ENCODE peak calls at places on chromosomes 11 and 22, in four cellular contexts. One of them, this sample, is unnamed.

GRCh38 chr11:9923280-9923679 is 259.4 kb downstream of the SWAP70 start:
- DNase-seq in adrenal gland: no peak
- DNase-seq in tibial nerve: no peak
- DNase-seq in spleen: no peak
- DNase-seq in this sample: no peak

GRCh38 chr11:17766590-17766989 is 32.0 kb downstream of the KCNC1 start:
- DNase-seq in adrenal gland: no peak
- DNase-seq in tibial nerve: no peak
- DNase-seq in spleen: peak; percentile 17
- DNase-seq in this sample: no peak

GRCh38 chr11:112581747-112582146 is 321.1 kb upstream of the PLET1 start:
- DNase-seq in adrenal gland: no peak
- DNase-seq in tibial nerve: no peak
- DNase-seq in spleen: no peak
- DNase-seq in this sample: no peak

GRCh38 chr11:88553204-88553603 is 215.7 kb upstream of the CTSC start:
- DNase-seq in adrenal gland: no peak
- DNase-seq in tibial nerve: no peak
- DNase-seq in spleen: no peak
- DNase-seq in this sample: no peak

GRCh38 chr22:30887861-30888260 is 80.7 kb downstream of the MORC2 start:
- DNase-seq in adrenal gland: no peak
- DNase-seq in tibial nerve: no peak
- DNase-seq in spleen: no peak
- DNase-seq in this sample: no peak

GRCh38 chr22:35558031-35558430 is 17.4 kb downstream of the RASD2 start:
- DNase-seq in adrenal gland: no peak
- DNase-seq in tibial nerve: no peak
- DNase-seq in spleen: no peak
- DNase-seq in this sample: no peak

GRCh38 chr11:123431619-123432018 is 1.6 kb downstream of the GRAMD1B start:
- DNase-seq in adrenal gland: no peak
- DNase-seq in tibial nerve: no peak
- DNase-seq in spleen: no peak
- DNase-seq in this sample: no peak

GRCh38 chr22:47067911-47068654 is 305.6 kb downstream of the TBC1D22A start:
- DNase-seq in adrenal gland: no peak
- DNase-seq in tibial nerve: no peak
- DNase-seq in spleen: peak; percentile 51
- DNase-seq in this sample: peak; percentile 17

GRCh38 chr11:8223513-8223899 is 40.2 kb downstream of the LMO1 start:
- DNase-seq in adrenal gland: no peak
- DNase-seq in tibial nerve: no peak
- DNase-seq in spleen: peak; percentile 58
- DNase-seq in this sample: no peak

GRCh38 chr11:31487848-31488247 is 21.6 kb downstream of the IMMP1L start:
- DNase-seq in adrenal gland: peak; percentile 35
- DNase-seq in tibial nerve: no peak
- DNase-seq in spleen: no peak
- DNase-seq in this sample: no peak

GRCh38 chr11:1130276-1131032 is 27.3 kb upstream of the MUC5AC start:
- DNase-seq in adrenal gland: no peak
- DNase-seq in tibial nerve: no peak
- DNase-seq in spleen: no peak
- DNase-seq in this sample: peak; percentile 25

GRCh38 chr22:34709641-34710040 is 356.3 kb upstream of the ISX start:
- DNase-seq in adrenal gland: no peak
- DNase-seq in tibial nerve: no peak
- DNase-seq in spleen: no peak
- DNase-seq in this sample: no peak

GRCh38 chr11:92153542-92153941 is 71.1 kb upstream of the FAT3 start:
- DNase-seq in adrenal gland: no peak
- DNase-seq in tibial nerve: no peak
- DNase-seq in spleen: no peak
- DNase-seq in this sample: no peak

GRCh38 chr11:100855466-100856067 is 168.5 kb downstream of the ARHGAP42 start:
- DNase-seq in adrenal gland: no peak
- DNase-seq in tibial nerve: no peak
- DNase-seq in spleen: no peak
- DNase-seq in this sample: no peak

GRCh38 chr22:27669798-27670599 is 131.6 kb downstream of the MN1 start:
- DNase-seq in adrenal gland: peak; percentile 81
- DNase-seq in tibial nerve: no peak
- DNase-seq in spleen: peak; percentile 53
- DNase-seq in this sample: no peak

GRCh38 chr11:78156081-78156844 is 16.8 kb upstream of the ALG8 start:
- DNase-seq in adrenal gland: no peak
- DNase-seq in tibial nerve: no peak
- DNase-seq in spleen: peak; percentile 31
- DNase-seq in this sample: no peak

GRCh38 chr11:111631666-111632039 is 29.4 kb downstream of the SIK2 start:
- DNase-seq in adrenal gland: no peak
- DNase-seq in tibial nerve: no peak
- DNase-seq in spleen: no peak
- DNase-seq in this sample: no peak

GRCh38 chr11:89052220-89052619 is 13.6 kb downstream of the GRM5 start:
- DNase-seq in adrenal gland: no peak
- DNase-seq in tibial nerve: no peak
- DNase-seq in spleen: no peak
- DNase-seq in this sample: no peak

GRCh38 chr22:38240734-38241252 is 32.0 kb downstream of the TMEM184B start:
- DNase-seq in adrenal gland: peak; percentile 61
- DNase-seq in tibial nerve: no peak
- DNase-seq in spleen: no peak
- DNase-seq in this sample: peak; percentile 71

GRCh38 chr11:87300640-87301381 is 263.1 kb downstream of the TMEM135 start:
- DNase-seq in adrenal gland: no peak
- DNase-seq in tibial nerve: no peak
- DNase-seq in spleen: no peak
- DNase-seq in this sample: no peak

GRCh38 chr11:83252941-83253340 is 33.2 kb downstream of the CCDC90B start:
- DNase-seq in adrenal gland: no peak
- DNase-seq in tibial nerve: no peak
- DNase-seq in spleen: no peak
- DNase-seq in this sample: no peak

GRCh38 chr11:70738661-70739060 is 340.3 kb downstream of the CTTN start:
- DNase-seq in adrenal gland: no peak
- DNase-seq in tibial nerve: no peak
- DNase-seq in spleen: no peak
- DNase-seq in this sample: no peak

GRCh38 chr22:32020117-32020516 is 22.9 kb upstream of the SLC5A1 start:
- DNase-seq in adrenal gland: no peak
- DNase-seq in tibial nerve: no peak
- DNase-seq in spleen: no peak
- DNase-seq in this sample: no peak

GRCh38 chr11:15826826-15827225 is 529.5 kb downstream of the SOX6 start:
- DNase-seq in adrenal gland: peak; percentile 34
- DNase-seq in tibial nerve: no peak
- DNase-seq in spleen: no peak
- DNase-seq in this sample: no peak

GRCh38 chr11:125110996-125111340 is 458 bp downstream of the TMEM218 start:
- DNase-seq in adrenal gland: no peak
- DNase-seq in tibial nerve: no peak
- DNase-seq in spleen: no peak
- DNase-seq in this sample: no peak

GRCh38 chr11:93568726-93569125 is 25.5 kb upstream of the SMCO4 start:
- DNase-seq in adrenal gland: no peak
- DNase-seq in tibial nerve: no peak
- DNase-seq in spleen: no peak
- DNase-seq in this sample: no peak

GRCh38 chr11:62854013-62854824 is 14.8 kb upstream of the WDR74 start:
- DNase-seq in adrenal gland: no peak
- DNase-seq in tibial nerve: no peak
- DNase-seq in spleen: peak; percentile 21
- DNase-seq in this sample: no peak

GRCh38 chr22:27223317-27224177 is 566.2 kb downstream of the MIAT start:
- DNase-seq in adrenal gland: no peak
- DNase-seq in tibial nerve: no peak
- DNase-seq in spleen: peak; percentile 29
- DNase-seq in this sample: no peak

GRCh38 chr22:20909543-20910303 is 7.5 kb upstream of the CRKL start:
- DNase-seq in adrenal gland: no peak
- DNase-seq in tibial nerve: no peak
- DNase-seq in spleen: no peak
- DNase-seq in this sample: no peak

GRCh38 chr11:112539741-112540140 is 279.1 kb upstream of the PLET1 start:
- DNase-seq in adrenal gland: no peak
- DNase-seq in tibial nerve: no peak
- DNase-seq in spleen: no peak
- DNase-seq in this sample: no peak

GRCh38 chr11:123069878-123070821 is 8.2 kb upstream of the HSPA8 start:
- DNase-seq in adrenal gland: no peak
- DNase-seq in tibial nerve: no peak
- DNase-seq in spleen: no peak
- DNase-seq in this sample: no peak

GRCh38 chr22:32055069-32055468 is 12.0 kb downstream of the SLC5A1 start:
- DNase-seq in adrenal gland: no peak
- DNase-seq in tibial nerve: no peak
- DNase-seq in spleen: no peak
- DNase-seq in this sample: no peak

GRCh38 chr11:88188251-88189030 is 13.2 kb upstream of the RAB38 start:
- DNase-seq in adrenal gland: peak; percentile 15
- DNase-seq in tibial nerve: no peak
- DNase-seq in spleen: no peak
- DNase-seq in this sample: no peak

GRCh38 chr11:3216027-3216525 is 2.5 kb downstream of the MRGPRG start:
- DNase-seq in adrenal gland: no peak
- DNase-seq in tibial nerve: no peak
- DNase-seq in spleen: peak; percentile 62
- DNase-seq in this sample: no peak

GRCh38 chr11:68127791-68128681 is 6.8 kb upstream of the CHKA start:
- DNase-seq in adrenal gland: peak; percentile 70
- DNase-seq in tibial nerve: no peak
- DNase-seq in spleen: peak; percentile 80
- DNase-seq in this sample: peak; percentile 90

GRCh38 chr11:72301486-72301885 is 57.5 kb upstream of the PHOX2A start:
- DNase-seq in adrenal gland: no peak
- DNase-seq in tibial nerve: no peak
- DNase-seq in spleen: no peak
- DNase-seq in this sample: no peak

DNA sequence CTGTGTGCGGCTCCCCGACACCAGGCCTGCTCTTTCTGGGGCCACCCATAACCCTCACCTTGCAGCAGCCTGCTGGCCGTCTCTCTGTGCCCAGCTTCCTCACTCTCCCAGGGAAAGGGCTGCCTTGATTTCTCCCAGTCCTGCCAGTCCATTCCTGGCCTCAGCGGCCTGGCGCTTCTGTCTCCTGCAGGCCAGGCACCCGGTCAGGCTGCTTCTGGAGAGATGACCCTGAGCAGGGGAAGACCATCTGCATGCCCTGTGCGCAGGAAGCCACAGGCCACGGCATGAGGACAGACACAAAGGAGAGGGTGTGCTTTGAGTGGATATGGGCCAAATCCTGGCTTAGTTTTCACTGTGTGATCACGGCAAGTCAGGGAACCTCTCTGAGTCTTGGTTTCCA is 86.2 kb downstream of the TSPAN18 start:
- DNase-seq in adrenal gland: peak; percentile 44
- DNase-seq in tibial nerve: no peak
- DNase-seq in spleen: peak; percentile 81
- DNase-seq in this sample: no peak
- TF ChIP-seq POLR2A in adrenal gland: no peak
- TF ChIP-seq POLR2A in tibial nerve: no peak
- TF ChIP-seq POLR2A in spleen: no peak
- TF ChIP-seq POLR2A in this sample: no peak

DNA sequence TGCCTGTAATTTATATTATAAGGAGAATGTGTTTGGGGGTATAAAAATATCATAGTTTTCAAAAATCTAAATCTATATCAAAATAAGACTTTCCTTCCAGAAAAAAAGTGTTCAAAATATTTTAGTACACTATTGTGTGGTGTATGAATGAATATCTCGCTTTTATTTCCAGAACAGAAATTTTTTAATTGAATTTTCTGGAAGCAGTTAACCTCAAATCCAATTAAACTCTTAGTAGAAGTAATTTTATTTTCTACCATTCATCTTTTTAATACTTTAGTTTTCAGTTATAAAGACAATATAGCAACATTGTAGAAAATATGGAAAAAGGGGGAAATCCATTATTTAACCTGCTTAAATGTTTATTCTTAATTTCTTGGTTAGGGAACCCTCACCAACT is 58.7 kb downstream of the ACER3 start:
- DNase-seq in adrenal gland: no peak
- DNase-seq in tibial nerve: no peak
- DNase-seq in spleen: no peak
- DNase-seq in this sample: no peak
- TF ChIP-seq CTCF in adrenal gland: no peak
- TF ChIP-seq CTCF in tibial nerve: no peak
- TF ChIP-seq CTCF in spleen: no peak
- TF ChIP-seq CTCF in this sample: no peak

GRCh38 chr11:69674886-69675714 is at the start of gene LTO1:
- DNase-seq in adrenal gland: peak; percentile 98
- DNase-seq in tibial nerve: peak; percentile 92
- DNase-seq in spleen: peak; percentile 99
- DNase-seq in this sample: peak; percentile 98
- TF ChIP-seq POLR2A in adrenal gland: peak; percentile 67
- TF ChIP-seq POLR2A in tibial nerve: no peak
- TF ChIP-seq POLR2A in spleen: no peak
- TF ChIP-seq POLR2A in this sample: no peak

DNA sequence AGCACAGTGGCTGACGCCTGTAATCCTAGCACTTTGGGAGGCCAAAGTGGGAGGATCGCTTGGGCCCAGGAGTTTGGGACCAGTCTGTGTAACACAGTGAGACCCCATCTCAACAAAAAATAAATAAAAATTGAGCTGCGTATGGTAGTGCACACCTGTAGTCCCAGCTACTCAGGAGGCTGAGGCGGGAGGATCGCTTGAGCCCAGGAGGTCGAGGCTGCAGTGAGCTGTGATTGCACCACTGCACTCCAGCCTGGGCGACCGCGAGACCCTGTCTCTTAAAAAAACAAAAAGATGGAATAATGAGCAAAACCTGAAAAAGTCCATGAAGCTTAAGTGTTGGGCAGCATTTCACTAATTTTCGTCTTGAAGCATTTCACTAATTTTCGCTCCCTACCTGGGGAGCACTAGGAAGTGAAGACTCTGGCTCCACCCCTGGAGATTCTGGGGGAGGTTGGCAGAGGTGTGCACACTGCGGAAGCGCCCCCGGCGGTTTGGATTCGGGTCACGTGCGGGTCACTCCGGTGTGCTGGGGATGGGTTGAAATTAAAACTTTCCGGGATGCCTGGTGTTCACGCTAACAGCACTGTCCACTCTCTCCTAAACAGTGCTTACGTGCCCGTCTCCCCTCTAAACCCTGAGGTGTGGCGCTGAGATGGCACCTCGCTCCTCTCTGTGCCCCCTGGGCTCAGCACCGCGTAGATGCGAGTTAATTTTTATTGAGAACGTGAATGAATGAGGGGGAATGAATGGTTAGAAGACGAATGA is 905 bp upstream of the NAA40 start:
- DNase-seq in adrenal gland: no peak
- DNase-seq in tibial nerve: no peak
- DNase-seq in spleen: peak; percentile 84
- DNase-seq in this sample: no peak
- TF ChIP-seq CTCF in adrenal gland: no peak
- TF ChIP-seq CTCF in tibial nerve: no peak
- TF ChIP-seq CTCF in spleen: no peak
- TF ChIP-seq CTCF in this sample: no peak

This sample was measured in stomach.